ENCODE peak calls at places on chromosome 18, in ten cellular contexts. D is activated gamma-delta T cell treated with Interleukin-2 at 50 U/mL for 16 hours; R is naive thymus-derived CD8-positive, alpha-beta T cell; Z is naive thymus-derived CD4-positive, alpha-beta T cell; W is NCI-H1417 treated with DMSO at 0.1 percent for 48 hours; Y is mesenteric fat pad; J is NCI-H1694 treated with DMSO at 0.1 percent for 48 hours; U is NB4; G is WERI-Rb-1; C is activated effector memory CD4-positive, alpha-beta T cell treated with anti-CD3 and anti-CD28 coated beads, Interleukin-2, amount 50 U/mL, for 16 hours. V is an unnamed sample.

GRCh38 chr18:68484241-68484640 is 230.7 kb downstream of the TMX3 start:
- DNase-seq in D (no peak), W (no peak), Z (no peak), G (no peak), U (no peak), Y (no peak), R (no peak), J (no peak), C (no peak), V (no peak)

GRCh38 chr18:24595556-24595955 is 135.1 kb downstream of the HRH4 start:
- DNase-seq in R (no peak), G (peak), D (no peak), U (no peak), Y (no peak), J (no peak), C (no peak), W (no peak), Z (no peak), V (no peak)

GRCh38 chr18:63336366-63337099 is 17.0 kb upstream of the BCL2 start:
- DNase-seq in W (no peak), Y (no peak), J (no peak), U (no peak), Z (no peak), R (no peak), C (no peak), G (no peak), D (no peak), V (no peak)

GRCh38 chr18:59547691-59548182 is 149.5 kb downstream of the CCBE1 start:
- DNase-seq in R (no peak), Z (no peak), D (no peak), Y (no peak), W (no peak), J (no peak), U (no peak), G (no peak), C (no peak), V (no peak)

GRCh38 chr18:73099759-73100158 is 232.0 kb upstream of the NETO1 start:
- DNase-seq in R (no peak), D (no peak), Y (no peak), G (peak), U (no peak), J (no peak), Z (no peak), W (peak), C (no peak), V (no peak)

GRCh38 chr18:48387300-48387699 is 21.9 kb downstream of the ZBTB7C start:
- DNase-seq in D (no peak), G (no peak), Y (no peak), W (no peak), Z (no peak), U (no peak), R (no peak), C (no peak), J (no peak), V (no peak)

GRCh38 chr18:13501896-13502295 is 224.5 kb downstream of the FAM210A start:
- DNase-seq in Y (peak), G (no peak), D (no peak), Z (no peak), U (no peak), C (peak), W (no peak), R (no peak), J (no peak), V (no peak)

GRCh38 chr18:48917579-48918101 is 33.1 kb downstream of the SMAD7 start:
- DNase-seq in D (no peak), W (no peak), C (peak), Y (peak), R (no peak), J (no peak), U (peak), G (no peak), Z (no peak), V (no peak)

GRCh38 chr18:47113796-47114540 is 36.3 kb downstream of the HDHD2 start:
- DNase-seq in U (no peak), C (no peak), G (no peak), Y (no peak), R (no peak), Z (no peak), D (no peak), J (no peak), W (no peak), V (no peak)

GRCh38 chr18:848062-848795 is 36.2 kb upstream of the YES1 start:
- DNase-seq in C (no peak), U (no peak), J (no peak), W (no peak), G (no peak), D (no peak), Y (no peak), Z (no peak), R (no peak), V (no peak)

GRCh38 chr18:31876707-31877106 is 66.2 kb downstream of the TRAPPC8 start:
- DNase-seq in C (no peak), Y (no peak), R (no peak), U (no peak), Z (no peak), G (no peak), J (no peak), D (no peak), W (no peak), V (no peak)

GRCh38 chr18:63603772-63604171 is 16.6 kb downstream of the SERPINB13 start:
- DNase-seq in Z (no peak), C (no peak), Y (no peak), R (no peak), W (no peak), J (no peak), U (no peak), D (no peak), G (no peak), V (no peak)

GRCh38 chr18:70288171-70288850 is 534 bp upstream of the SOCS6 start:
- DNase-seq in D (no peak), R (no peak), Z (no peak), G (peak), U (peak), J (no peak), W (no peak), Y (no peak), C (no peak), V (no peak)

GRCh38 chr18:57929922-57930321 is 114.1 kb upstream of the NEDD4L start:
- DNase-seq in G (no peak), C (no peak), Z (no peak), J (no peak), D (no peak), W (no peak), U (no peak), R (no peak), Y (no peak), V (no peak)

GRCh38 chr18:7812431-7813063 is 245.4 kb downstream of the PTPRM start:
- DNase-seq in D (no peak), R (no peak), G (peak), Z (no peak), Y (no peak), U (no peak), C (no peak), W (no peak), J (no peak), V (no peak)

GRCh38 chr18:55884498-55884897 is 296.5 kb upstream of the TCF4 start:
- DNase-seq in W (no peak), C (no peak), J (no peak), Y (no peak), U (no peak), Z (no peak), R (no peak), G (no peak), D (no peak), V (no peak)

GRCh38 chr18:79451237-79452125 is 55.8 kb downstream of the NFATC1 start:
- DNase-seq in Z (no peak), R (no peak), W (no peak), D (no peak), G (no peak), Y (no peak), J (no peak), U (no peak), C (no peak), V (no peak)

GRCh38 chr18:10965104-10965503 is 184.3 kb downstream of the PIEZO2 start:
- DNase-seq in G (no peak), D (no peak), R (no peak), J (no peak), Z (no peak), W (no peak), Y (no peak), C (no peak), U (no peak), V (no peak)

GRCh38 chr18:50097702-50098101 is 97.2 kb downstream of the MYO5B start:
- DNase-seq in G (no peak), Z (no peak), Y (no peak), R (no peak), C (no peak), D (no peak), J (no peak), U (no peak), W (no peak), V (no peak)

GRCh38 chr18:28177828-28178635 is 1.1 kb upstream of the CDH2 start:
- DNase-seq in R (no peak), Y (no peak), C (no peak), W (peak), D (peak), Z (no peak), G (peak), J (peak), U (no peak), V (no peak)

GRCh38 chr18:72772916-72773315 is 94.9 kb downstream of the NETO1 start:
- DNase-seq in U (no peak), G (no peak), C (no peak), Z (no peak), J (no peak), R (no peak), W (no peak), Y (no peak), D (no peak), V (no peak)

GRCh38 chr18:7023581-7023980 is 94.0 kb downstream of the LAMA1 start:
- DNase-seq in G (no peak), Y (no peak), D (no peak), R (no peak), J (no peak), C (no peak), W (no peak), Z (no peak), U (no peak), V (no peak)

GRCh38 chr18:11005528-11005927 is 143.8 kb downstream of the PIEZO2 start:
- DNase-seq in J (no peak), U (no peak), R (no peak), Y (no peak), D (no peak), C (no peak), G (no peak), Z (no peak), W (no peak), V (no peak)

GRCh38 chr18:59864446-59864764 is 35.4 kb upstream of the PMAIP1 start:
- DNase-seq in U (no peak), C (no peak), W (no peak), J (no peak), D (no peak), Z (no peak), G (no peak), Y (no peak), R (no peak), V (no peak)

GRCh38 chr18:62763101-62763521 is 47.8 kb downstream of the PHLPP1 start:
- DNase-seq in J (no peak), W (no peak), G (no peak), Y (no peak), R (no peak), U (no peak), Z (no peak), C (no peak), D (no peak), V (no peak)

GRCh38 chr18:54739476-54739875 is 88.8 kb upstream of the RAB27B start:
- DNase-seq in Z (no peak), W (no peak), U (no peak), R (no peak), J (no peak), C (no peak), G (no peak), Y (no peak), D (no peak), V (no peak)

GRCh38 chr18:28858248-28858647 is 681.3 kb upstream of the CDH2 start:
- DNase-seq in D (no peak), G (no peak), U (no peak), Y (no peak), R (no peak), Z (no peak), W (no peak), J (no peak), C (no peak), V (no peak)

GRCh38 chr18:10047237-10047636 is 133.4 kb downstream of the VAPA start:
- DNase-seq in J (no peak), G (no peak), Z (no peak), Y (peak), R (no peak), U (no peak), D (no peak), W (no peak), C (no peak), V (no peak)

GRCh38 chr18:36470896-36471295 is 173.4 kb downstream of the FHOD3 start:
- DNase-seq in G (no peak), W (no peak), C (no peak), Z (no peak), J (no peak), U (no peak), Y (no peak), D (no peak), R (no peak), V (no peak)

GRCh38 chr18:40867452-40867851 is 1087.6 kb upstream of the PIK3C3 start:
- DNase-seq in D (no peak), Y (no peak), U (no peak), C (no peak), J (no peak), Z (no peak), R (no peak), G (no peak), W (no peak), V (no peak)

GRCh38 chr18:47420130-47420529 is 168.7 kb upstream of the SKOR2 start:
- DNase-seq in Y (no peak), J (no peak), U (peak), W (no peak), R (no peak), C (no peak), D (no peak), G (no peak), Z (no peak), V (peak)

GRCh38 chr18:3453540-3454364 is 3.8 kb downstream of the TGIF1 start:
- DNase-seq in D (peak), G (no peak), R (peak), Y (no peak), J (no peak), U (peak), Z (peak), W (no peak), C (peak), V (peak)

GRCh38 chr18:31688601-31689000 is 4.2 kb upstream of the B4GALT6 start:
- DNase-seq in U (no peak), R (no peak), Y (no peak), G (no peak), D (no peak), C (no peak), Z (no peak), W (no peak), J (no peak), V (no peak)

GRCh38 chr18:10398571-10398970 is 55.9 kb upstream of the APCDD1 start:
- DNase-seq in D (no peak), J (no peak), Y (no peak), Z (no peak), R (no peak), C (no peak), G (no peak), U (no peak), W (no peak), V (no peak)

GRCh38 chr18:45957100-45957499 is 10.0 kb downstream of the EPG5 start:
- DNase-seq in R (no peak), C (no peak), G (no peak), Z (no peak), J (no peak), U (no peak), Y (no peak), D (no peak), W (no peak), V (no peak)

GRCh38 chr18:69401475-69402218 is 959 bp downstream of the DOK6 start:
- DNase-seq in G (peak), Y (no peak), J (no peak), R (no peak), W (no peak), U (no peak), D (no peak), Z (no peak), C (no peak), V (no peak)